ENCODE peak calls at places on chromosomes 4 and X, in four cellular contexts. M is activated naive CD4-positive, alpha-beta T cell treated with anti-CD3 and anti-CD28 coated beads, Interleukin-2, amount 50 U/mL, for 72 hours; F is NCI-H187 treated with DMSO at 0.1 percent for 48 hours; U is GM04504. N is an unnamed sample.

GRCh38 chr4:60847614-60848013 is 352.5 kb upstream of the ADGRL3 start:
- DNase-seq in M (no peak), F (no peak), U (no peak), N (peak; percentile 45)

GRCh38 chr4:152634110-152634760 is 45.6 kb downstream of the TMEM154 start:
- DNase-seq in F (no peak), U (no peak), M (no peak), N (peak; percentile 65)

GRCh38 chrX:25156323-25156722 is 140.6 kb upstream of the ARX start:
- DNase-seq in F (no peak), M (no peak), U (peak; percentile 17), N (no peak)

GRCh38 chr4:163540977-163541376 is 46.5 kb downstream of the TMA16 start:
- DNase-seq in M (no peak), U (peak; percentile 36), F (no peak), N (no peak)

GRCh38 chr4:126851391-126851790 is 781.4 kb upstream of the INTU start:
- DNase-seq in U (peak; percentile 37), F (no peak), M (no peak), N (no peak)

GRCh38 chrX:71606536-71607216 is 11.6 kb downstream of the CXCR3 start:
- DNase-seq in U (no peak), M (no peak), F (no peak), N (no peak)

GRCh38 chrX:67544871-67545771 is 1.3 kb downstream of the AR start:
- DNase-seq in U (no peak), F (no peak), M (no peak), N (no peak)

GRCh38 chr4:97013309-97014106 is 1129.8 kb downstream of the STPG2 start:
- DNase-seq in M (no peak), F (no peak), U (no peak), N (no peak)

GRCh38 chr4:10554694-10555093 is 97.5 kb upstream of the ZNF518B start:
- DNase-seq in U (peak; percentile 21), F (peak; percentile 30), M (no peak), N (peak; percentile 38)

GRCh38 chrX:119041175-119041574 is 31.6 kb upstream of the CT47C1 start:
- DNase-seq in F (no peak), U (peak; percentile 33), M (no peak), N (peak; percentile 73)

GRCh38 chrX:134880866-134881265 is 109.9 kb upstream of the SMIM10 start:
- DNase-seq in M (no peak), U (no peak), F (no peak), N (no peak)

GRCh38 chr4:15042529-15043167 is 40.4 kb downstream of the CPEB2 start:
- DNase-seq in F (no peak), M (no peak), U (no peak), N (no peak)

GRCh38 chrX:38514014-38514854 is 47.1 kb upstream of the TSPAN7 start:
- DNase-seq in F (no peak), M (no peak), U (no peak), N (no peak)

GRCh38 chr4:107956011-107956410 is 24.7 kb downstream of the CYP2U1 start:
- DNase-seq in U (no peak), M (no peak), F (no peak), N (no peak)

GRCh38 chr4:73883306-73883705 is 14.1 kb downstream of the CXCL1 start:
- DNase-seq in U (no peak), M (no peak), F (no peak), N (no peak)

GRCh38 chr4:11720292-11720691 is 291.6 kb upstream of the HS3ST1 start:
- DNase-seq in M (no peak), F (peak; percentile 5), U (no peak), N (no peak)

GRCh38 chrX:123899701-123900100 is 39.8 kb downstream of the XIAP start:
- DNase-seq in U (no peak), F (no peak), M (no peak), N (no peak)

GRCh38 chr4:185779520-185779919 is 32.5 kb downstream of the SORBS2 start:
- DNase-seq in F (no peak), U (no peak), M (no peak), N (peak; percentile 82)

GRCh38 chr4:5746829-5747745 is 36.1 kb downstream of the EVC start:
- DNase-seq in F (no peak), M (no peak), U (no peak), N (no peak)

GRCh38 chr4:159193256-159193655 is 90.4 kb downstream of the RAPGEF2 start:
- DNase-seq in F (no peak), U (no peak), M (no peak), N (no peak)

GRCh38 chrX:53049127-53049517 is 533 bp downstream of the GPR173 start:
- DNase-seq in U (no peak), M (no peak), F (no peak), N (no peak)

GRCh38 chr4:108166441-108167315 is 2.1 kb downstream of the LEF1 start:
- DNase-seq in U (no peak), F (no peak), M (peak; percentile 88), N (peak; percentile 10)

GRCh38 chr4:37802068-37802666 is 24.3 kb upstream of the PGM2 start:
- DNase-seq in M (no peak), U (peak; percentile 36), F (peak; percentile 66), N (peak; percentile 78)

GRCh38 chr4:40546506-40546905 is 83.2 kb downstream of the RBM47 start:
- DNase-seq in F (no peak), U (no peak), M (no peak), N (peak; percentile 57)

GRCh38 chr4:36241771-36242170 is 2.5 kb downstream of the ARAP2 start:
- DNase-seq in U (no peak), F (no peak), M (no peak), N (no peak)

GRCh38 chr4:173526034-173526482 is 4.0 kb downstream of the HAND2 start:
- DNase-seq in F (no peak), U (no peak), M (no peak), N (no peak)

GRCh38 chrX:126489141-126489540 is 63.5 kb downstream of the DCAF12L1 start:
- DNase-seq in F (no peak), M (no peak), U (no peak), N (no peak)

GRCh38 chrX:154408659-154409221 is 314 bp downstream of the DNASE1L1 start:
- DNase-seq in F (no peak), U (no peak), M (no peak), N (no peak)

GRCh38 chr4:97548186-97548585 is 595.1 kb downstream of the STPG2 start:
- DNase-seq in F (no peak), M (no peak), U (no peak), N (no peak)

GRCh38 chrX:115912372-115912897 is 258.1 kb upstream of the AGTR2 start:
- DNase-seq in U (no peak), F (no peak), M (no peak), N (no peak)

GRCh38 chr4:6179362-6179761 is 21.0 kb downstream of the JAKMIP1 start:
- DNase-seq in U (no peak), F (no peak), M (no peak), N (no peak)

GRCh38 chrX:28120076-28120475 is 138.8 kb upstream of the DCAF8L1 start:
- DNase-seq in U (no peak), M (no peak), F (no peak), N (no peak)

GRCh38 chr4:145012841-145013240 is 85.2 kb downstream of the ANAPC10 start:
- DNase-seq in U (peak; percentile 13), F (no peak), M (no peak), N (peak; percentile 10)

GRCh38 chr4:39044364-39044946 is 12.2 kb upstream of the TMEM156 start:
- DNase-seq in F (peak; percentile 6), M (peak; percentile 95), U (peak; percentile 59), N (peak; percentile 93)

GRCh38 chr4:159206427-159206871 is 103.6 kb downstream of the RAPGEF2 start:
- DNase-seq in F (no peak), M (no peak), U (no peak), N (no peak)

GRCh38 chr4:71635094-71635493 is 148.8 kb downstream of the GC start:
- DNase-seq in F (no peak), M (no peak), U (no peak), N (no peak)

GRCh38 chr4:90689739-90690138 is 562.5 kb downstream of the CCSER1 start:
- DNase-seq in M (no peak), U (no peak), F (no peak), N (no peak)

N was measured in HepG2.